ENCODE peak calls at places on chromosome 15, in ten cellular contexts. One of them, this sample, is unnamed.

GRCh38 chr15:55618396-55618795 is 30.3 kb upstream of the PYGO1 start:
- DNase-seq in cardiac fibroblast: no peak
- DNase-seq in T-helper 1 cell: no peak
- DNase-seq in HCEC 1CT: no peak
- DNase-seq in mesothelial cell of epicardium: no peak
- DNase-seq in NCI-H2029 treated with DMSO at 0.1 percent for 48 hours: no peak
- DNase-seq in HTR-8/SVneo: no peak
- DNase-seq in MV-4-11: no peak
- DNase-seq in nucleus accumbens: no peak
- DNase-seq in stimulated activated CD4-positive, alpha-beta T cell treated with anti-CD3 and anti-CD28 coated beads, Interleukin-4, amount 100 ng/mL, for 1 hour: no peak
- DNase-seq in this sample: no peak

GRCh38 chr15:65632780-65633384 is 11.1 kb downstream of the SLC24A1 start:
- DNase-seq in cardiac fibroblast: no peak
- DNase-seq in T-helper 1 cell: no peak
- DNase-seq in HCEC 1CT: peak
- DNase-seq in mesothelial cell of epicardium: no peak
- DNase-seq in NCI-H2029 treated with DMSO at 0.1 percent for 48 hours: no peak
- DNase-seq in HTR-8/SVneo: no peak
- DNase-seq in MV-4-11: no peak
- DNase-seq in nucleus accumbens: no peak
- DNase-seq in stimulated activated CD4-positive, alpha-beta T cell treated with anti-CD3 and anti-CD28 coated beads, Interleukin-4, amount 100 ng/mL, for 1 hour: no peak
- DNase-seq in this sample: no peak

GRCh38 chr15:89740137-89740536 is 10.9 kb downstream of the MESP1 start:
- DNase-seq in cardiac fibroblast: peak
- DNase-seq in T-helper 1 cell: peak
- DNase-seq in HCEC 1CT: peak
- DNase-seq in mesothelial cell of epicardium: peak
- DNase-seq in NCI-H2029 treated with DMSO at 0.1 percent for 48 hours: peak
- DNase-seq in HTR-8/SVneo: peak
- DNase-seq in MV-4-11: peak
- DNase-seq in nucleus accumbens: peak
- DNase-seq in stimulated activated CD4-positive, alpha-beta T cell treated with anti-CD3 and anti-CD28 coated beads, Interleukin-4, amount 100 ng/mL, for 1 hour: peak
- DNase-seq in this sample: peak

GRCh38 chr15:44243146-44243545 is 45.4 kb upstream of the GOLM2 start:
- DNase-seq in cardiac fibroblast: peak
- DNase-seq in T-helper 1 cell: no peak
- DNase-seq in HCEC 1CT: no peak
- DNase-seq in mesothelial cell of epicardium: no peak
- DNase-seq in NCI-H2029 treated with DMSO at 0.1 percent for 48 hours: no peak
- DNase-seq in HTR-8/SVneo: no peak
- DNase-seq in MV-4-11: no peak
- DNase-seq in nucleus accumbens: no peak
- DNase-seq in stimulated activated CD4-positive, alpha-beta T cell treated with anti-CD3 and anti-CD28 coated beads, Interleukin-4, amount 100 ng/mL, for 1 hour: no peak
- DNase-seq in this sample: no peak

GRCh38 chr15:39785806-39786205 is 3.2 kb upstream of the FSIP1 start:
- DNase-seq in cardiac fibroblast: no peak
- DNase-seq in T-helper 1 cell: no peak
- DNase-seq in HCEC 1CT: no peak
- DNase-seq in mesothelial cell of epicardium: no peak
- DNase-seq in NCI-H2029 treated with DMSO at 0.1 percent for 48 hours: no peak
- DNase-seq in HTR-8/SVneo: no peak
- DNase-seq in MV-4-11: no peak
- DNase-seq in nucleus accumbens: no peak
- DNase-seq in stimulated activated CD4-positive, alpha-beta T cell treated with anti-CD3 and anti-CD28 coated beads, Interleukin-4, amount 100 ng/mL, for 1 hour: no peak
- DNase-seq in this sample: no peak

GRCh38 chr15:51768018-51768417 is 16.6 kb downstream of the TMOD2 start:
- DNase-seq in cardiac fibroblast: no peak
- DNase-seq in T-helper 1 cell: no peak
- DNase-seq in HCEC 1CT: no peak
- DNase-seq in mesothelial cell of epicardium: no peak
- DNase-seq in NCI-H2029 treated with DMSO at 0.1 percent for 48 hours: no peak
- DNase-seq in HTR-8/SVneo: no peak
- DNase-seq in MV-4-11: peak
- DNase-seq in nucleus accumbens: no peak
- DNase-seq in stimulated activated CD4-positive, alpha-beta T cell treated with anti-CD3 and anti-CD28 coated beads, Interleukin-4, amount 100 ng/mL, for 1 hour: no peak
- DNase-seq in this sample: no peak

GRCh38 chr15:42315435-42316020 is 42.3 kb upstream of the TMEM87A start:
- DNase-seq in cardiac fibroblast: no peak
- DNase-seq in T-helper 1 cell: no peak
- DNase-seq in HCEC 1CT: peak
- DNase-seq in mesothelial cell of epicardium: no peak
- DNase-seq in NCI-H2029 treated with DMSO at 0.1 percent for 48 hours: no peak
- DNase-seq in HTR-8/SVneo: no peak
- DNase-seq in MV-4-11: no peak
- DNase-seq in nucleus accumbens: no peak
- DNase-seq in stimulated activated CD4-positive, alpha-beta T cell treated with anti-CD3 and anti-CD28 coated beads, Interleukin-4, amount 100 ng/mL, for 1 hour: no peak
- DNase-seq in this sample: no peak

GRCh38 chr15:58771621-58772235 is 626 bp downstream of the MINDY2 start:
- DNase-seq in cardiac fibroblast: peak
- DNase-seq in T-helper 1 cell: no peak
- DNase-seq in HCEC 1CT: peak
- DNase-seq in mesothelial cell of epicardium: peak
- DNase-seq in NCI-H2029 treated with DMSO at 0.1 percent for 48 hours: no peak
- DNase-seq in HTR-8/SVneo: peak
- DNase-seq in MV-4-11: no peak
- DNase-seq in nucleus accumbens: peak
- DNase-seq in stimulated activated CD4-positive, alpha-beta T cell treated with anti-CD3 and anti-CD28 coated beads, Interleukin-4, amount 100 ng/mL, for 1 hour: peak
- DNase-seq in this sample: peak

GRCh38 chr15:91849749-91850161 is 3.8 kb upstream of the SLCO3A1 start:
- DNase-seq in cardiac fibroblast: peak
- DNase-seq in T-helper 1 cell: no peak
- DNase-seq in HCEC 1CT: peak
- DNase-seq in mesothelial cell of epicardium: no peak
- DNase-seq in NCI-H2029 treated with DMSO at 0.1 percent for 48 hours: no peak
- DNase-seq in HTR-8/SVneo: peak
- DNase-seq in MV-4-11: peak
- DNase-seq in nucleus accumbens: no peak
- DNase-seq in stimulated activated CD4-positive, alpha-beta T cell treated with anti-CD3 and anti-CD28 coated beads, Interleukin-4, amount 100 ng/mL, for 1 hour: no peak
- DNase-seq in this sample: no peak

GRCh38 chr15:77538011-77538410 is 94.7 kb downstream of the LINGO1 start:
- DNase-seq in cardiac fibroblast: no peak
- DNase-seq in T-helper 1 cell: no peak
- DNase-seq in HCEC 1CT: no peak
- DNase-seq in mesothelial cell of epicardium: no peak
- DNase-seq in NCI-H2029 treated with DMSO at 0.1 percent for 48 hours: no peak
- DNase-seq in HTR-8/SVneo: no peak
- DNase-seq in MV-4-11: no peak
- DNase-seq in nucleus accumbens: peak
- DNase-seq in stimulated activated CD4-positive, alpha-beta T cell treated with anti-CD3 and anti-CD28 coated beads, Interleukin-4, amount 100 ng/mL, for 1 hour: no peak
- DNase-seq in this sample: no peak

GRCh38 chr15:89136818-89137772 is 48.8 kb downstream of the ABHD2 start:
- DNase-seq in cardiac fibroblast: no peak
- DNase-seq in T-helper 1 cell: no peak
- DNase-seq in HCEC 1CT: no peak
- DNase-seq in mesothelial cell of epicardium: no peak
- DNase-seq in NCI-H2029 treated with DMSO at 0.1 percent for 48 hours: no peak
- DNase-seq in HTR-8/SVneo: no peak
- DNase-seq in MV-4-11: no peak
- DNase-seq in nucleus accumbens: no peak
- DNase-seq in stimulated activated CD4-positive, alpha-beta T cell treated with anti-CD3 and anti-CD28 coated beads, Interleukin-4, amount 100 ng/mL, for 1 hour: no peak
- DNase-seq in this sample: no peak

GRCh38 chr15:101038327-101039003 is 119.3 kb downstream of the LRRK1 start:
- DNase-seq in cardiac fibroblast: no peak
- DNase-seq in T-helper 1 cell: no peak
- DNase-seq in HCEC 1CT: no peak
- DNase-seq in mesothelial cell of epicardium: no peak
- DNase-seq in NCI-H2029 treated with DMSO at 0.1 percent for 48 hours: no peak
- DNase-seq in HTR-8/SVneo: no peak
- DNase-seq in MV-4-11: no peak
- DNase-seq in nucleus accumbens: no peak
- DNase-seq in stimulated activated CD4-positive, alpha-beta T cell treated with anti-CD3 and anti-CD28 coated beads, Interleukin-4, amount 100 ng/mL, for 1 hour: no peak
- DNase-seq in this sample: peak

GRCh38 chr15:29623240-29623639 is 199.0 kb downstream of the TJP1 start:
- DNase-seq in cardiac fibroblast: no peak
- DNase-seq in T-helper 1 cell: no peak
- DNase-seq in HCEC 1CT: no peak
- DNase-seq in mesothelial cell of epicardium: no peak
- DNase-seq in NCI-H2029 treated with DMSO at 0.1 percent for 48 hours: no peak
- DNase-seq in HTR-8/SVneo: no peak
- DNase-seq in MV-4-11: no peak
- DNase-seq in nucleus accumbens: no peak
- DNase-seq in stimulated activated CD4-positive, alpha-beta T cell treated with anti-CD3 and anti-CD28 coated beads, Interleukin-4, amount 100 ng/mL, for 1 hour: no peak
- DNase-seq in this sample: no peak

This sample was measured in stomach.